ENCODE peak calls at places on chromosomes 1 and 21, in seven cellular contexts. A is WERI-Rb-1, Y is upper lobe of right lung, M is heart left ventricle, Q is IMR-90, F is testis, P is thoracic aorta. W is an unnamed sample.

GRCh38 chr1:193769609-193770008 is 583.2 kb upstream of the B3GALT2 start:
- DNase-seq in A (no peak), Y (no peak), M (no peak), Q (no peak), F (no peak), P (no peak), W (no peak)

GRCh38 chr1:182175340-182176068 is 114.0 kb upstream of the ZNF648 start:
- DNase-seq in A (no peak), Y (peak), M (no peak), Q (no peak), F (no peak), P (no peak), W (no peak)

GRCh38 chr1:6257541-6258069 is 3.3 kb downstream of the GPR153 start:
- DNase-seq in A (no peak), Y (no peak), M (no peak), Q (no peak), F (no peak), P (no peak), W (no peak)

GRCh38 chr1:28926629-28927441 is 12.5 kb downstream of the EPB41 start:
- DNase-seq in A (no peak), Y (no peak), M (no peak), Q (peak), F (no peak), P (no peak), W (no peak)

GRCh38 chr1:43541721-43542401 is 11.2 kb downstream of the PTPRF start:
- DNase-seq in A (no peak), Y (peak), M (peak), Q (no peak), F (peak), P (peak), W (peak)

GRCh38 chr1:55313903-55314302 is 98.7 kb upstream of the USP24 start:
- DNase-seq in A (peak), Y (no peak), M (no peak), Q (peak), F (no peak), P (no peak), W (no peak)

GRCh38 chr1:8687053-8687452 is 130.4 kb downstream of the RERE start:
- DNase-seq in A (no peak), Y (no peak), M (no peak), Q (peak), F (peak), P (no peak), W (no peak)

GRCh38 chr1:96565546-96565945 is 156.0 kb upstream of the PTBP2 start:
- DNase-seq in A (no peak), Y (no peak), M (no peak), Q (no peak), F (no peak), P (no peak), W (no peak)

GRCh38 chr1:204990721-204991341 is 52.2 kb upstream of the CNTN2 start:
- DNase-seq in A (no peak), Y (no peak), M (no peak), Q (no peak), F (no peak), P (no peak), W (no peak)

GRCh38 chr21:29271927-29272333 is 26.8 kb upstream of the BACH1 start:
- DNase-seq in A (no peak), Y (no peak), M (no peak), Q (no peak), F (peak), P (no peak), W (no peak)

GRCh38 chr1:67685558-67686271 is 714 bp downstream of the GADD45A start:
- DNase-seq in A (peak), Y (peak), M (peak), Q (no peak), F (peak), P (no peak), W (peak)

GRCh38 chr1:30762152-30762930 is 4.8 kb upstream of the LAPTM5 start:
- DNase-seq in A (peak), Y (no peak), M (no peak), Q (no peak), F (no peak), P (no peak), W (no peak)

GRCh38 chr1:44409019-44409602 is 4.1 kb downstream of the RNF220 start:
- DNase-seq in A (no peak), Y (no peak), M (no peak), Q (no peak), F (no peak), P (no peak), W (no peak)

GRCh38 chr1:30137001-30137400 is 586.4 kb downstream of the MATN1 start:
- DNase-seq in A (no peak), Y (no peak), M (no peak), Q (no peak), F (no peak), P (no peak), W (no peak)

GRCh38 chr1:84479998-84480397 is 932 bp downstream of the RPF1 start:
- DNase-seq in A (no peak), Y (no peak), M (no peak), Q (peak), F (no peak), P (no peak), W (no peak)

GRCh38 chr1:206551985-206552325 is 44.6 kb downstream of the RASSF5 start:
- DNase-seq in A (no peak), Y (no peak), M (no peak), Q (no peak), F (no peak), P (no peak), W (no peak)

GRCh38 chr1:229793488-229793887 is 167.4 kb downstream of the URB2 start:
- DNase-seq in A (no peak), Y (no peak), M (no peak), Q (no peak), F (no peak), P (no peak), W (no peak)

GRCh38 chr1:31752258-31752657 is 11.9 kb downstream of the ADGRB2 start:
- DNase-seq in A (no peak), Y (no peak), M (no peak), Q (no peak), F (no peak), P (no peak), W (no peak)

GRCh38 chr1:243850013-243850367 is at the start of gene AKT3:
- DNase-seq in A (peak), Y (peak), M (no peak), Q (no peak), F (no peak), P (peak), W (no peak)

GRCh38 chr1:64944913-64945312 is 21.4 kb downstream of the JAK1 start:
- DNase-seq in A (no peak), Y (no peak), M (no peak), Q (no peak), F (no peak), P (no peak), W (no peak)

GRCh38 chr1:205319081-205320018 is 2.2 kb downstream of the NUAK2 start:
- DNase-seq in A (no peak), Y (peak), M (peak), Q (peak), F (peak), P (no peak), W (no peak)

GRCh38 chr1:98323396-98323795 is 338.1 kb upstream of the SNX7 start:
- DNase-seq in A (no peak), Y (no peak), M (no peak), Q (peak), F (no peak), P (no peak), W (no peak)

DNA sequence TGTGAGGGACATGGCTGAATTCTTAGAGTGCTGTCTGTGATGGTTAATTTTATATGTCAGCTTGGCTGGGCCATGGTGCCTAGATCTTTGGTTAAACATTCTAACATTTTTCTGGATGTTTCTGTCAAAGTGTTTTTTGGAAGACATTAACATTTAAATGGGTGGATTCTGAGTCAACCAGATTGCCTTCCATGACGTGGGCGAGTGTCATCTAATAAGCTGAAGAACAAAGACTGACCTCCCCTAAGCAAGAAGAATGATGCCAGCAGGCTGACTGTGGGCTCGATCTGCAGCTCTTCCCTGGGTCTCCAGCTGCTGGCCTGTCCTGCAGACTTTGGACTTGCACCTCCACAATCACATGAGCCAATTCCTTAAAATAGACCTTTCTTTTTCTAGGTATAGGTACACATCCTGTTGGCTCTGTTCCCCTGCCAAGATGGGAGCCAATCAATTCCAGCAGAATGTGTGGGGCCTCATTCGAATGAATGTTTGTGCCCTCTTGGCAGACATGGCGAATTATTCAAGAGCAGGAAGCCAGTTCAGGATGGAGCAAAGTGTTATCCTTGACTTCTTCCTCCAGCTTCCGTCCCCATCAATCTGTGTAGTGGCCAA is 21.2 kb upstream of the CPT2 start:
- DNase-seq in A (no peak), Y (no peak), M (no peak), Q (peak), F (no peak), P (no peak), W (peak)
- H3K27ac ChIP-seq in A (no peak), Y (no peak), M (no peak), Q (peak), F (no peak), P (no peak), W (no peak)

DNA sequence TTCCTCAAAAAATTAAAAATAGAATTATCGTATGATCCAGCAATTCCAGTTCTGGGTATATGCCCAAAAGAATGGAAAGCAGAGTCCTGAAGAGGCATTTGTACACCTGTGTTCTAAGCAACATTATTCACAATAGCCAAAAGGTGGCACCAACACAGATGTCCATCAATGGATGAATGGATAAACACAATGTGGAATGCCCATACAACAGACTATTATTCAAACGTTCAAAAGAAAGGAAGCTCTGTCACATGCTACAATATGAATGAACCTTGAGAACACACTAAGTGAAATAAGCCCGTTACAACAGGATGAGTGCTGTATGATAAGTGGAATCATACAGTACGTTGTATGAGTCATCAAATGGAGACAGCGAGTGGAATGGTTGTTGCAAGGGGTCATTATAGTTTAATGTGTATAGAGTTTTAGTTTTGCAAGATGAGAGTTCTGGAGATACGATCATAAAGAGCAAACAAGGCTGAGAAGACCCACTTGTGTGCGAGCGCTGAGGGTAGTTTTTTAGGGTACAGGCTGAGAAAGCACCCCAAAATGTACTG is 80.1 kb downstream of the SH3BGR start:
- DNase-seq in A (no peak), Y (no peak), M (no peak), Q (no peak), F (no peak), P (no peak), W (no peak)
- TF ChIP-seq CTCF in A (no peak), Y (no peak), M (no peak), Q (no peak), F (no peak), P (no peak), W (no peak)

GRCh38 chr21:42653492-42654061 is at the start of gene PDE9A:
- DNase-seq in A (peak), Y (peak), M (no peak), Q (no peak), F (no peak), P (no peak), W (no peak)
- H3K4me3 ChIP-seq in A (peak), Y (peak), M (peak), Q (peak), F (peak), P (peak), W (peak)

GRCh38 chr1:109960745-109961094 is 23.8 kb upstream of the AHCYL1 start:
- DNase-seq in A (no peak), Y (no peak), M (no peak), Q (no peak), F (no peak), P (no peak), W (no peak)
- H3K27ac ChIP-seq in A (no peak), Y (no peak), M (no peak), Q (no peak), F (no peak), P (no peak), W (no peak)

DNA sequence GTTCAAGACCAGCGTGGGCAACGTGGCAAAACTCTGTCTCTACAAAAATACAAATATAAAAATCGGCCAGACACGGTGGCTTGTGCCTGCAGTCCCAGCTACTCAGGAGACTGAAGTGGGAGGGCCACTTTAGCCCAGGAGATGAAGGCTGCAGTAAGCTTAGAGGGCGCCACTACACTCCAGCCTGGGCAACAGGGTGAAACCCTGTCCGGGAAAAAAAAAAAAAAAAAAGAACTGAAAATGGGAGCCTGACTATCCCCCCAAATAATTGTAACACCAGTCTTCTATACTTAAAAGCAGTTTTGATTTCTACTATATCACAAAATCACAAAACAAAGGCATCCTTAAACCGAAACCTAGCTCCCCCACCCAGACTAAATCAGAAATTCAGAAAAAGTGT is 60.3 kb downstream of the CDC42BPA start:
- DNase-seq in A (no peak), Y (no peak), M (no peak), Q (no peak), F (no peak), P (no peak), W (no peak)
- TF ChIP-seq CTCF in A (peak), Y (no peak), M (no peak), Q (no peak), F (no peak), P (no peak), W (no peak)

GRCh38 chr1:19361231-19362147 is 49.4 kb downstream of the SLC66A1 start:
- DNase-seq in A (peak), Y (no peak), M (no peak), Q (peak), F (no peak), P (no peak), W (no peak)
- H3K4me3 ChIP-seq in A (no peak), Y (no peak), M (no peak), Q (no peak), F (no peak), P (no peak), W (no peak)

DNA sequence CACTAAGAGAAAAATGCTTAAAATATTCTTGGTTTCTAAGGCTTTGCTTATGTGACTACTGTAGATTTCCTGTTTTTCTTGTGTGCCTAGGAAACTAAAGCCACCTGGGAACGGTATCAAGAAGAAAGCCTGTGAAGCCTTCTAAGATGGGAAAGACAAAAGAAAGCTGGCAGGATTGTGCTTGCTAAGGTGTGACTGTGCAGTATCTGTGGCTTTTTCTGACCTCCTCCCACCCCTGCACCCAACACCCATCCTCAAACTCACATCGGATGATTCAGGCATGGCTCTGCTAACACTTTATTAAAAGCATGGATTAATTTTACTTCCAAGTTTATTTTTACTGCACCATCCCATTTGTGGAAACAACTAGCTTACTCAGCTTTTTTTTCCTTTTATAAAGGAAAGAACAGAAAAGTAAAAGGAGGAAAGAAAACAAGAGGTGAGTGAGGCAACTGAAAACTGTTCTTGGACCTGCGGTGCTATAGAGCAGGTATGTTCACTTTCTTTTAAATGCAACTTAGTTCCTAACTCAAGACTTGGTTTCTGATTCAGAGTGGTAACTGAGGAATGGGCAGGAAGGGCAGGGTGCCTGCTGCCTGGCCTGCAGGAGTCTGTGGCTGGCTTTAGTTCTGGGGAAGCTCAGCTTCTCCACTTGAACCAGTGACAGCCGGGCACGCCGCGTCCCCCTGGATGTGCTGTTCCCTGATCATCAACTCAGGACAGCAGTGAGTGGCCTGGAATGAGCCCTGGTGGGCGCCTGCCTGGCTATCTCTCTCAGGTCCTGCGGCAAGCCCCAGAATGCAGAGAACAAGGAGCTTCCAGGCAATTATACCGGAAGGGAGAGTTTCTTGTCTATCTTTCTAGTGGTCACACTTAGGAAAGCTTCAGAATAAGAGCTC is at the start of gene GBP6:
- DNase-seq in A (no peak), Y (no peak), M (no peak), Q (no peak), F (no peak), P (no peak), W (no peak)
- H3K27ac ChIP-seq in A (no peak), Y (no peak), M (no peak), Q (no peak), F (no peak), P (peak), W (no peak)

W was measured in coronary artery.